ENCODE peak calls at places on chromosome 1, in six cellular contexts. One of them, this sample, is unnamed.

GRCh38 chr1:109838838-109839240 is 71.8 kb upstream of the CSF1 start:
- DNase-seq in sigmoid colon: peak; percentile 76
- DNase-seq in HepG2: peak; percentile 22
- DNase-seq in spleen: no peak
- DNase-seq in HL-60: no peak
- DNase-seq in endothelial cell of umbilical vein: no peak
- DNase-seq in this sample: no peak

GRCh38 chr1:7553042-7553690 is 217.9 kb upstream of the VAMP3 start:
- DNase-seq in endothelial cell of umbilical vein: peak; percentile 22
- DNase-seq in spleen: peak; percentile 21
- DNase-seq in sigmoid colon: no peak
- DNase-seq in HL-60: no peak
- DNase-seq in HepG2: no peak
- DNase-seq in this sample: no peak

GRCh38 chr1:89780721-89781120 is 40.1 kb upstream of the LRRC8D start:
- DNase-seq in HepG2: peak; percentile 31
- DNase-seq in HL-60: peak; percentile 34
- DNase-seq in spleen: no peak
- DNase-seq in endothelial cell of umbilical vein: peak; percentile 61
- DNase-seq in sigmoid colon: no peak
- DNase-seq in this sample: no peak

GRCh38 chr1:214271995-214272731 is 8.8 kb upstream of the SMYD2 start:
- DNase-seq in spleen: no peak
- DNase-seq in HepG2: no peak
- DNase-seq in sigmoid colon: no peak
- DNase-seq in endothelial cell of umbilical vein: no peak
- DNase-seq in HL-60: no peak
- DNase-seq in this sample: no peak

GRCh38 chr1:211259596-211260126 is 495 bp downstream of the RCOR3 start:
- DNase-seq in HL-60: peak; percentile 40
- DNase-seq in spleen: no peak
- DNase-seq in HepG2: peak; percentile 24
- DNase-seq in sigmoid colon: peak; percentile 85
- DNase-seq in endothelial cell of umbilical vein: no peak
- DNase-seq in this sample: no peak

GRCh38 chr1:46592846-46593245 is 11.2 kb downstream of the MKNK1 start:
- DNase-seq in HL-60: no peak
- DNase-seq in endothelial cell of umbilical vein: no peak
- DNase-seq in sigmoid colon: no peak
- DNase-seq in HepG2: no peak
- DNase-seq in spleen: no peak
- DNase-seq in this sample: no peak

GRCh38 chr1:54604572-54605370 is 18.6 kb downstream of the FAM151A start:
- DNase-seq in HL-60: peak; percentile 88
- DNase-seq in spleen: peak; percentile 77
- DNase-seq in endothelial cell of umbilical vein: peak; percentile 14
- DNase-seq in HepG2: no peak
- DNase-seq in sigmoid colon: peak; percentile 46
- DNase-seq in this sample: no peak

GRCh38 chr1:31785020-31785946 is 21.1 kb upstream of the ADGRB2 start:
- DNase-seq in sigmoid colon: peak; percentile 62
- DNase-seq in endothelial cell of umbilical vein: no peak
- DNase-seq in HL-60: no peak
- DNase-seq in spleen: peak; percentile 93
- DNase-seq in HepG2: no peak
- DNase-seq in this sample: no peak

GRCh38 chr1:54220004-54220811 is 20.2 kb downstream of the MRPL37 start:
- DNase-seq in HepG2: peak; percentile 13
- DNase-seq in sigmoid colon: peak; percentile 73
- DNase-seq in endothelial cell of umbilical vein: no peak
- DNase-seq in spleen: peak; percentile 79
- DNase-seq in HL-60: peak; percentile 85
- DNase-seq in this sample: no peak

DNA sequence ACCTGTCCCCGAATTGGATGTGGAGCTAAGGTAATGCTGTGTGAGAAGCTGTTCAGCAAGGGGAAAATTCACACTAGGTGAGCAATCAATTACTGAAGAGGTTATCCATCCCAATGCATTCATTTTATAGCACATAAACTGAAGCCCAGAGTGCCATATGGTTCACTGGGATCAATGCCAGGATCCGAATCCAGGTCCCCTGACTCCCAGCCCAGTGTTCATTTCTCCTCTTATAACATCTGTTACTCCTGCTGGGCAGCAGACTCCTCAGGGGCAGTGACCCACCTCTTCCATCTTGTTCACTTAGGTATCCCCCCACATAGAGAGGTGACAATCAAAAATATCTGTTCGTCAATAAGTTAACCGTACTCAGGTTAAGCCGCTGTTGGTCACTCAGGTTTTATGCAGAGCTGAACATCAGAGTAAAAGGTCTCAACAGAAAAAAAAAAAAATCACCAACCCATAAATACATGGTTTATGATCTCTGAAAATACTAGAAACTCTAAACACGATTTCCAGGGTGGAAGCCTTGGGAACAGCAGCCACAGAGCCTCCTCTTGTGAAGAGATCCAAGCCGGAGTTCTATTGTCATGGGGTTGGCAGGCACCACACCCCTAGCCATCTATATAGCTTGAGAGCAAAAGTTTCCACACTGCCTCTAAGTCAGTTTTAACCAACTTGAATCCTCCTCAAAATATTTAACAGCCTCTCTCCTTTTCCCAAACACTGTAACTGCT is 13.4 kb upstream of the SEC16B start:
- DNase-seq in HL-60: no peak
- DNase-seq in HepG2: no peak
- DNase-seq in spleen: no peak
- DNase-seq in endothelial cell of umbilical vein: no peak
- DNase-seq in sigmoid colon: no peak
- DNase-seq in this sample: no peak
- H3K4me3 ChIP-seq in HL-60: no peak overlapping the region
- H3K4me3 ChIP-seq in HepG2: no peak overlapping the region
- H3K4me3 ChIP-seq in spleen: no peak overlapping the region
- H3K4me3 ChIP-seq in endothelial cell of umbilical vein: no peak overlapping the region
- H3K4me3 ChIP-seq in sigmoid colon: no peak overlapping the region
- H3K4me3 ChIP-seq in this sample: no peak overlapping the region

DNA sequence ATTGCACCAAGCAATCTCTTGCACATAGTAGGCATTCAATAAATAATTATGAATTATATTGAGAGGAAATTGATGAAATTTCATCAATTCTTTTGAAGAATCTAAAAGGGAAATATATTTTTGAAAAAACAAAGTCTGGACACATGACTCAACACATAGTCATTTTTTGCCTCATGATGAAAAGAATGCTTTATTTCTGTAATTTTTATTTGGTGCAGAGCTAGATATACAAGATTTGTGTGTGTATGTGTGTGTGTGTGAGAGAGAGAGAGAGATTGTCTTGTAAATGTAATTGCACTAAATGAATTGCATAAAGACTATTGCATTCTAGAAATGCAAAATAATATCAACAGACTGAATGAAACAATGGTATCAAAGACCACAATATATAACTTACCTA is 206.2 kb upstream of the C1orf87 start:
- DNase-seq in endothelial cell of umbilical vein: no peak
- DNase-seq in HL-60: no peak
- DNase-seq in sigmoid colon: no peak
- DNase-seq in HepG2: no peak
- DNase-seq in spleen: no peak
- DNase-seq in this sample: no peak
- H3K27ac ChIP-seq in endothelial cell of umbilical vein: no peak overlapping the region
- H3K27ac ChIP-seq in HL-60: no peak overlapping the region
- H3K27ac ChIP-seq in sigmoid colon: no peak overlapping the region
- H3K27ac ChIP-seq in HepG2: no peak overlapping the region
- H3K27ac ChIP-seq in spleen: no peak overlapping the region
- H3K27ac ChIP-seq in this sample: no peak overlapping the region

GRCh38 chr1:156700731-156701130 is 4.7 kb downstream of the CRABP2 start:
- DNase-seq in HepG2: no peak
- DNase-seq in endothelial cell of umbilical vein: no peak
- DNase-seq in spleen: no peak
- DNase-seq in HL-60: no peak
- DNase-seq in sigmoid colon: no peak
- DNase-seq in this sample: no peak

GRCh38 chr1:156696755-156697154 is 8.6 kb downstream of the CRABP2 start:
- DNase-seq in HL-60: no peak
- DNase-seq in HepG2: no peak
- DNase-seq in sigmoid colon: no peak
- DNase-seq in spleen: no peak
- DNase-seq in endothelial cell of umbilical vein: no peak
- DNase-seq in this sample: no peak

GRCh38 chr1:156703336-156703735 is 2.0 kb downstream of the CRABP2 start:
- DNase-seq in endothelial cell of umbilical vein: no peak
- DNase-seq in HL-60: no peak
- DNase-seq in spleen: no peak
- DNase-seq in sigmoid colon: no peak
- DNase-seq in HepG2: no peak
- DNase-seq in this sample: no peak

GRCh38 chr1:156697481-156697880 is 7.9 kb downstream of the CRABP2 start:
- DNase-seq in HL-60: no peak
- DNase-seq in endothelial cell of umbilical vein: no peak
- DNase-seq in spleen: no peak
- DNase-seq in sigmoid colon: no peak
- DNase-seq in HepG2: no peak
- DNase-seq in this sample: no peak

GRCh38 chr1:156698995-156699394 is 6.4 kb downstream of the CRABP2 start:
- DNase-seq in spleen: no peak
- DNase-seq in HL-60: no peak
- DNase-seq in endothelial cell of umbilical vein: no peak
- DNase-seq in sigmoid colon: no peak
- DNase-seq in HepG2: no peak
- DNase-seq in this sample: no peak
- TF ChIP-seq POLR2AphosphoS5 in spleen: peak; percentile 76
- TF ChIP-seq POLR2AphosphoS5 in HL-60: no peak
- TF ChIP-seq POLR2AphosphoS5 in endothelial cell of umbilical vein: no peak
- TF ChIP-seq POLR2AphosphoS5 in sigmoid colon: no peak
- TF ChIP-seq POLR2AphosphoS5 in HepG2: no peak
- TF ChIP-seq POLR2AphosphoS5 in this sample: no peak

DNA sequence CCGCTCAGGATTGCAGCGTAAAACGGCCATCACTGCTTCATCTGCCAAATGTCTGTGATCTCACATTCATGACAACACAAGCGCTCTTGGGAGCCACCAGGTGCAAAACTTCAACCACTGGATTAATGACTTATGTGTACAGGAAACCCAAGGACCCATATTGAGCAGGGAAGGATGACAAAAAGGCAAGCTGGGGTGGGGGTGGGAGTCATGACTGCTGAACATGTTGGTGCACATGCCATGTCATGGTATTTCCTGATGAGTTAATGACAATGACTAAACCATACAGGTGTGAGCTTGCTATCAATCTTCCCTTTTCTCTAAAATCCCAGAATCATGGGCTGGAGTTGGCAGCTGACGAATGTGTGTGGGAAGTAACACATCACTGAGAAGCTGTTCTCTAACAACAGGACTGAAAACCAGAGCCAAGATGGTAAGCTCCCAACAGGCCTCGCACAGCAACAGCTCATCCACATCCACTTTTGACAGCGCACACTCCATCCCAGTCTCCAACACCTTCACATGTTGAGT is 3.1 kb upstream of the SH2D5 start:
- DNase-seq in endothelial cell of umbilical vein: no peak
- DNase-seq in HepG2: no peak
- DNase-seq in HL-60: no peak
- DNase-seq in spleen: no peak
- DNase-seq in sigmoid colon: no peak
- DNase-seq in this sample: no peak
- H3K4me3 ChIP-seq in endothelial cell of umbilical vein: no peak overlapping the region
- H3K4me3 ChIP-seq in HepG2: no peak overlapping the region
- H3K4me3 ChIP-seq in HL-60: no peak overlapping the region
- H3K4me3 ChIP-seq in spleen: no peak overlapping the region
- H3K4me3 ChIP-seq in sigmoid colon: no peak overlapping the region
- H3K4me3 ChIP-seq in this sample: no peak overlapping the region

GRCh38 chr1:231626951-231627614 is 493 bp downstream of the DISC1 start:
- DNase-seq in HepG2: peak; percentile 62
- DNase-seq in sigmoid colon: peak; percentile 84
- DNase-seq in HL-60: peak; percentile 86
- DNase-seq in spleen: peak; percentile 91
- DNase-seq in endothelial cell of umbilical vein: no peak
- DNase-seq in this sample: peak; percentile 49

GRCh38 chr1:231625975-231626534 is 535 bp upstream of the DISC1 start:
- DNase-seq in spleen: no peak
- DNase-seq in HL-60: no peak
- DNase-seq in HepG2: no peak
- DNase-seq in sigmoid colon: no peak
- DNase-seq in endothelial cell of umbilical vein: no peak
- DNase-seq in this sample: no peak

GRCh38 chr1:231628207-231628876 is 1.8 kb downstream of the DISC1 start:
- DNase-seq in sigmoid colon: no peak
- DNase-seq in spleen: no peak
- DNase-seq in HL-60: no peak
- DNase-seq in HepG2: peak; percentile 91
- DNase-seq in endothelial cell of umbilical vein: peak; percentile 15
- DNase-seq in this sample: no peak

GRCh38 chr1:231629132-231629531 is 2.5 kb downstream of the DISC1 start:
- DNase-seq in HL-60: peak; percentile 85
- DNase-seq in spleen: no peak
- DNase-seq in sigmoid colon: peak; percentile 70
- DNase-seq in HepG2: no peak
- DNase-seq in endothelial cell of umbilical vein: peak; percentile 35
- DNase-seq in this sample: no peak

GRCh38 chr1:231626535-231626950 is at the start of gene DISC1:
- DNase-seq in sigmoid colon: peak; percentile 93
- DNase-seq in HL-60: peak; percentile 85
- DNase-seq in HepG2: peak; percentile 80
- DNase-seq in spleen: peak; percentile 94
- DNase-seq in endothelial cell of umbilical vein: peak; percentile 97
- DNase-seq in this sample: peak; percentile 84
- H3K27ac ChIP-seq in sigmoid colon: peak within 1 kb of the TSS; percentile 82
- H3K27ac ChIP-seq in HL-60: peak within 1 kb of the TSS; percentile 82
- H3K27ac ChIP-seq in HepG2: peak within 1 kb of the TSS; percentile 57
- H3K27ac ChIP-seq in spleen: peak within 1 kb of the TSS; percentile 91
- H3K27ac ChIP-seq in endothelial cell of umbilical vein: peak within 1 kb of the TSS; percentile 40
- H3K27ac ChIP-seq in this sample: peak within 1 kb of the TSS; percentile 87